ENCODE peak calls at places on chromosomes 13 and 19, in eight cellular contexts. One of them, this sample, is unnamed.

GRCh38 chr13:26227396-26227971 is 5.4 kb upstream of the RNF6 start:
- DNase-seq in stimulated activated CD4-positive, alpha-beta T cell treated with anti-CD3 and anti-CD28 coated beads, Interleukin-15, amount 100 ng/mL, for 48 hours: no peak
- DNase-seq in fibroblast of lung: no peak
- DNase-seq in cardiac fibroblast: no peak
- DNase-seq in dermis microvascular lymphatic vessel endothelial cell: no peak
- DNase-seq in mucosa of gallbladder: no peak
- DNase-seq in globus pallidus: no peak
- DNase-seq in activated T-helper 1 cell treated with anti-CD3 and anti-CD28 coated beads, Interleukin-12 subunit alpha, Interleukin-12 subunit beta, Interleukin-2, Interleukin-4 antibody, amounts not matched to agents 30 ng/mL and 10 ng/mL and 1 ng/mL, durations not matched to agents 14 hours and 24 hours and 36 hours: no peak
- DNase-seq in this sample: no peak

GRCh38 chr19:53881482-53882390 is at the start of gene PRKCG:
- DNase-seq in stimulated activated CD4-positive, alpha-beta T cell treated with anti-CD3 and anti-CD28 coated beads, Interleukin-15, amount 100 ng/mL, for 48 hours: no peak
- DNase-seq in fibroblast of lung: no peak
- DNase-seq in cardiac fibroblast: no peak
- DNase-seq in dermis microvascular lymphatic vessel endothelial cell: peak; percentile 40
- DNase-seq in mucosa of gallbladder: no peak
- DNase-seq in globus pallidus: no peak
- DNase-seq in activated T-helper 1 cell treated with anti-CD3 and anti-CD28 coated beads, Interleukin-12 subunit alpha, Interleukin-12 subunit beta, Interleukin-2, Interleukin-4 antibody, amounts not matched to agents 30 ng/mL and 10 ng/mL and 1 ng/mL, durations not matched to agents 14 hours and 24 hours and 36 hours: peak; percentile 54
- DNase-seq in this sample: peak; percentile 78

GRCh38 chr19:54729416-54730188 is 5.4 kb downstream of the KIR3DL3 start:
- DNase-seq in stimulated activated CD4-positive, alpha-beta T cell treated with anti-CD3 and anti-CD28 coated beads, Interleukin-15, amount 100 ng/mL, for 48 hours: no peak
- DNase-seq in fibroblast of lung: no peak
- DNase-seq in cardiac fibroblast: no peak
- DNase-seq in dermis microvascular lymphatic vessel endothelial cell: no peak
- DNase-seq in mucosa of gallbladder: no peak
- DNase-seq in globus pallidus: no peak
- DNase-seq in activated T-helper 1 cell treated with anti-CD3 and anti-CD28 coated beads, Interleukin-12 subunit alpha, Interleukin-12 subunit beta, Interleukin-2, Interleukin-4 antibody, amounts not matched to agents 30 ng/mL and 10 ng/mL and 1 ng/mL, durations not matched to agents 14 hours and 24 hours and 36 hours: no peak
- DNase-seq in this sample: no peak

GRCh38 chr19:884420-885211 is 8.4 kb downstream of the MED16 start:
- DNase-seq in stimulated activated CD4-positive, alpha-beta T cell treated with anti-CD3 and anti-CD28 coated beads, Interleukin-15, amount 100 ng/mL, for 48 hours: no peak
- DNase-seq in fibroblast of lung: no peak
- DNase-seq in cardiac fibroblast: no peak
- DNase-seq in dermis microvascular lymphatic vessel endothelial cell: no peak
- DNase-seq in mucosa of gallbladder: no peak
- DNase-seq in globus pallidus: no peak
- DNase-seq in activated T-helper 1 cell treated with anti-CD3 and anti-CD28 coated beads, Interleukin-12 subunit alpha, Interleukin-12 subunit beta, Interleukin-2, Interleukin-4 antibody, amounts not matched to agents 30 ng/mL and 10 ng/mL and 1 ng/mL, durations not matched to agents 14 hours and 24 hours and 36 hours: no peak
- DNase-seq in this sample: no peak

GRCh38 chr19:17086129-17086528 is 10.6 kb downstream of the MYO9B start:
- DNase-seq in stimulated activated CD4-positive, alpha-beta T cell treated with anti-CD3 and anti-CD28 coated beads, Interleukin-15, amount 100 ng/mL, for 48 hours: no peak
- DNase-seq in fibroblast of lung: no peak
- DNase-seq in cardiac fibroblast: no peak
- DNase-seq in dermis microvascular lymphatic vessel endothelial cell: no peak
- DNase-seq in mucosa of gallbladder: no peak
- DNase-seq in globus pallidus: peak; percentile 96
- DNase-seq in activated T-helper 1 cell treated with anti-CD3 and anti-CD28 coated beads, Interleukin-12 subunit alpha, Interleukin-12 subunit beta, Interleukin-2, Interleukin-4 antibody, amounts not matched to agents 30 ng/mL and 10 ng/mL and 1 ng/mL, durations not matched to agents 14 hours and 24 hours and 36 hours: no peak
- DNase-seq in this sample: no peak

GRCh38 chr13:101178394-101178793 is 237.9 kb downstream of the NALCN start:
- DNase-seq in stimulated activated CD4-positive, alpha-beta T cell treated with anti-CD3 and anti-CD28 coated beads, Interleukin-15, amount 100 ng/mL, for 48 hours: no peak
- DNase-seq in fibroblast of lung: no peak
- DNase-seq in cardiac fibroblast: no peak
- DNase-seq in dermis microvascular lymphatic vessel endothelial cell: no peak
- DNase-seq in mucosa of gallbladder: no peak
- DNase-seq in globus pallidus: no peak
- DNase-seq in activated T-helper 1 cell treated with anti-CD3 and anti-CD28 coated beads, Interleukin-12 subunit alpha, Interleukin-12 subunit beta, Interleukin-2, Interleukin-4 antibody, amounts not matched to agents 30 ng/mL and 10 ng/mL and 1 ng/mL, durations not matched to agents 14 hours and 24 hours and 36 hours: no peak
- DNase-seq in this sample: no peak

GRCh38 chr19:52492201-52492960 is 35.1 kb upstream of the ZNF808 start:
- DNase-seq in stimulated activated CD4-positive, alpha-beta T cell treated with anti-CD3 and anti-CD28 coated beads, Interleukin-15, amount 100 ng/mL, for 48 hours: no peak
- DNase-seq in fibroblast of lung: no peak
- DNase-seq in cardiac fibroblast: no peak
- DNase-seq in dermis microvascular lymphatic vessel endothelial cell: no peak
- DNase-seq in mucosa of gallbladder: no peak
- DNase-seq in globus pallidus: no peak
- DNase-seq in activated T-helper 1 cell treated with anti-CD3 and anti-CD28 coated beads, Interleukin-12 subunit alpha, Interleukin-12 subunit beta, Interleukin-2, Interleukin-4 antibody, amounts not matched to agents 30 ng/mL and 10 ng/mL and 1 ng/mL, durations not matched to agents 14 hours and 24 hours and 36 hours: no peak
- DNase-seq in this sample: peak; percentile 36

GRCh38 chr13:24251525-24251924 is 57.9 kb upstream of the C1QTNF9 start:
- DNase-seq in stimulated activated CD4-positive, alpha-beta T cell treated with anti-CD3 and anti-CD28 coated beads, Interleukin-15, amount 100 ng/mL, for 48 hours: peak; percentile 82
- DNase-seq in fibroblast of lung: no peak
- DNase-seq in cardiac fibroblast: no peak
- DNase-seq in dermis microvascular lymphatic vessel endothelial cell: no peak
- DNase-seq in mucosa of gallbladder: no peak
- DNase-seq in globus pallidus: no peak
- DNase-seq in activated T-helper 1 cell treated with anti-CD3 and anti-CD28 coated beads, Interleukin-12 subunit alpha, Interleukin-12 subunit beta, Interleukin-2, Interleukin-4 antibody, amounts not matched to agents 30 ng/mL and 10 ng/mL and 1 ng/mL, durations not matched to agents 14 hours and 24 hours and 36 hours: peak; percentile 83
- DNase-seq in this sample: peak; percentile 75

GRCh38 chr19:30102666-30103065 is 160.6 kb downstream of the URI1 start:
- DNase-seq in stimulated activated CD4-positive, alpha-beta T cell treated with anti-CD3 and anti-CD28 coated beads, Interleukin-15, amount 100 ng/mL, for 48 hours: no peak
- DNase-seq in fibroblast of lung: no peak
- DNase-seq in cardiac fibroblast: no peak
- DNase-seq in dermis microvascular lymphatic vessel endothelial cell: no peak
- DNase-seq in mucosa of gallbladder: no peak
- DNase-seq in globus pallidus: no peak
- DNase-seq in activated T-helper 1 cell treated with anti-CD3 and anti-CD28 coated beads, Interleukin-12 subunit alpha, Interleukin-12 subunit beta, Interleukin-2, Interleukin-4 antibody, amounts not matched to agents 30 ng/mL and 10 ng/mL and 1 ng/mL, durations not matched to agents 14 hours and 24 hours and 36 hours: no peak
- DNase-seq in this sample: no peak

This sample was measured in activated naive CD8-positive, alpha-beta T cell treated with anti-CD3 and anti-CD28 coated beads, Interleukin-2, amount 10 ng/mL, durations not matched to agents 7 days and 5 days.